ENCODE peak calls at places on chromosomes 7 and 10, in ten cellular contexts. H, U, X, J, E, Y, F, Q, T and R are unnamed samples.

GRCh38 chr10:24873281-24873683 is 79.1 kb downstream of the PRTFDC1 start:
- DNase-seq in H (peak), U (peak), X (no peak), J (no peak), E (peak), Y (no peak), F (peak), Q (peak), T (no peak), R (no peak)

GRCh38 chr10:132932461-132933307 is 9.7 kb downstream of the CFAP46 start:
- DNase-seq in H (no peak), U (no peak), X (no peak), J (no peak), E (no peak), Y (no peak), F (no peak), Q (no peak), T (no peak), R (no peak)

GRCh38 chr10:118918689-118919088 is 110.8 kb upstream of the NANOS1 start:
- DNase-seq in H (no peak), U (no peak), X (no peak), J (no peak), E (no peak), Y (no peak), F (no peak), Q (no peak), T (no peak), R (no peak)

GRCh38 chr10:34172936-34173533 is 642.1 kb downstream of the PARD3 start:
- DNase-seq in H (no peak), U (no peak), X (peak), J (no peak), E (no peak), Y (no peak), F (no peak), Q (peak), T (no peak), R (no peak)

GRCh38 chr7:44278451-44279161 is 46.8 kb downstream of the CAMK2B start:
- DNase-seq in H (no peak), U (no peak), X (no peak), J (no peak), E (peak), Y (no peak), F (no peak), Q (no peak), T (no peak), R (no peak)

GRCh38 chr10:33315891-33316290 is 18.6 kb downstream of the NRP1 start:
- DNase-seq in H (no peak), U (no peak), X (no peak), J (no peak), E (peak), Y (no peak), F (no peak), Q (no peak), T (no peak), R (no peak)

GRCh38 chr10:86592413-86592812 is 61.9 kb upstream of the OPN4 start:
- DNase-seq in H (no peak), U (no peak), X (no peak), J (no peak), E (no peak), Y (no peak), F (no peak), Q (peak), T (no peak), R (peak)

GRCh38 chr7:40469481-40469880 is 334.7 kb downstream of the SUGCT start:
- DNase-seq in H (no peak), U (peak), X (no peak), J (peak), E (peak), Y (no peak), F (no peak), Q (no peak), T (no peak), R (no peak)

GRCh38 chr7:41835977-41836530 is 133.2 kb upstream of the INHBA start:
- DNase-seq in H (no peak), U (no peak), X (no peak), J (no peak), E (no peak), Y (no peak), F (no peak), Q (no peak), T (no peak), R (no peak)

GRCh38 chr10:4443419-4443818 is 382.6 kb upstream of the AKR1E2 start:
- DNase-seq in H (no peak), U (no peak), X (no peak), J (no peak), E (no peak), Y (no peak), F (no peak), Q (no peak), T (no peak), R (no peak)

GRCh38 chr10:95697429-95697828 is 3.7 kb upstream of the TCTN3 start:
- DNase-seq in H (no peak), U (no peak), X (no peak), J (no peak), E (no peak), Y (no peak), F (peak), Q (no peak), T (no peak), R (no peak)

GRCh38 chr10:125014984-125015944 is 73.3 kb downstream of the ZRANB1 start:
- DNase-seq in H (peak), U (no peak), X (no peak), J (no peak), E (no peak), Y (no peak), F (peak), Q (no peak), T (no peak), R (no peak)

GRCh38 chr10:79941146-79941545 is 7.8 kb downstream of the SFTPD start:
- DNase-seq in H (no peak), U (no peak), X (no peak), J (no peak), E (no peak), Y (no peak), F (no peak), Q (no peak), T (no peak), R (no peak)

GRCh38 chr10:10772411-10772810 is 245.3 kb upstream of the CELF2 start:
- DNase-seq in H (no peak), U (no peak), X (no peak), J (no peak), E (no peak), Y (no peak), F (no peak), Q (no peak), T (no peak), R (no peak)

GRCh38 chr10:127612-128432 is 7.4 kb upstream of the ZMYND11 start:
- DNase-seq in H (no peak), U (no peak), X (peak), J (no peak), E (no peak), Y (no peak), F (no peak), Q (no peak), T (no peak), R (no peak)

GRCh38 chr7:116173051-116174028 is 37.0 kb upstream of the TES start:
- DNase-seq in H (no peak), U (peak), X (peak), J (peak), E (peak), Y (no peak), F (peak), Q (peak), T (peak), R (peak)

GRCh38 chr7:18317956-18318355 is 177.6 kb upstream of the HDAC9 start:
- DNase-seq in H (no peak), U (no peak), X (no peak), J (no peak), E (no peak), Y (no peak), F (no peak), Q (no peak), T (no peak), R (no peak)